ENCODE peak calls at places on chromosomes 6 and 20, in ten cellular contexts. I is esophagus squamous epithelium, D is cardiac fibroblast, L is fibroblast of lung, K is upper lobe of right lung, W is AG09309, R is A673, J is IMR-90, X is AG04450, H is astrocyte of the spinal cord. P is an unnamed sample.

GRCh38 chr6:105831321-105831720 is 254.8 kb upstream of the PRDM1 start:
- DNase-seq in I (no peak), D (no peak), L (no peak), K (no peak), W (no peak), R (peak), J (no peak), X (no peak), H (no peak), P (no peak)

GRCh38 chr20:62143118-62143975 is at the start of the genes PSMA7 and SS18L1:
- DNase-seq in I (no peak), D (peak), L (peak), K (peak), W (peak), R (peak), J (peak), X (no peak), H (peak), P (no peak)

GRCh38 chr6:89311853-89312531 is 3.1 kb downstream of the GABRR2 start:
- DNase-seq in I (no peak), D (peak), L (peak), K (no peak), W (no peak), R (peak), J (peak), X (no peak), H (peak), P (no peak)

GRCh38 chr6:111487656-111488055 is 4.6 kb upstream of the REV3L start:
- DNase-seq in I (no peak), D (peak), L (peak), K (no peak), W (peak), R (no peak), J (peak), X (peak), H (peak), P (peak)

GRCh38 chr6:134523903-134524302 is 206.0 kb upstream of the SGK1 start:
- DNase-seq in I (no peak), D (no peak), L (no peak), K (no peak), W (no peak), R (no peak), J (no peak), X (no peak), H (no peak), P (no peak)

GRCh38 chr6:154510144-154510905 is at the start of gene CNKSR3:
- DNase-seq in I (no peak), D (peak), L (peak), K (peak), W (peak), R (peak), J (peak), X (peak), H (peak), P (peak)

GRCh38 chr20:4443016-4443415 is 278.7 kb upstream of the PRND start:
- DNase-seq in I (no peak), D (no peak), L (no peak), K (no peak), W (no peak), R (no peak), J (no peak), X (no peak), H (no peak), P (no peak)

GRCh38 chr20:60302875-60303274 is 344.7 kb downstream of the CDH26 start:
- DNase-seq in I (no peak), D (no peak), L (no peak), K (no peak), W (no peak), R (no peak), J (no peak), X (no peak), H (no peak), P (no peak)

GRCh38 chr6:134938896-134939295 is 11.0 kb downstream of the ALDH8A1 start:
- DNase-seq in I (no peak), D (no peak), L (peak), K (no peak), W (no peak), R (peak), J (peak), X (no peak), H (no peak), P (no peak)

GRCh38 chr6:48744948-48745347 is 634.0 kb upstream of the PTCHD4 start:
- DNase-seq in I (no peak), D (peak), L (peak), K (no peak), W (no peak), R (no peak), J (peak), X (no peak), H (peak), P (no peak)

GRCh38 chr6:67045076-67045475 is 1338.0 kb upstream of the EYS start:
- DNase-seq in I (no peak), D (no peak), L (no peak), K (no peak), W (no peak), R (no peak), J (no peak), X (no peak), H (no peak), P (no peak)

GRCh38 chr20:32831982-32832381 is 12.2 kb downstream of the MAPRE1 start:
- DNase-seq in I (no peak), D (no peak), L (no peak), K (no peak), W (no peak), R (no peak), J (no peak), X (no peak), H (no peak), P (no peak)

GRCh38 chr6:13538084-13538483 is 36.3 kb upstream of the SIRT5 start:
- DNase-seq in I (no peak), D (peak), L (peak), K (no peak), W (peak), R (peak), J (peak), X (peak), H (peak), P (no peak)

GRCh38 chr6:34553750-34554149 is 2.4 kb downstream of the SPDEF start:
- DNase-seq in I (no peak), D (no peak), L (no peak), K (no peak), W (no peak), R (no peak), J (no peak), X (no peak), H (no peak), P (no peak)

GRCh38 chr20:17808357-17808756 is 108.6 kb downstream of the BANF2 start:
- DNase-seq in I (no peak), D (peak), L (peak), K (no peak), W (peak), R (no peak), J (peak), X (no peak), H (peak), P (no peak)

GRCh38 chr6:159125014-159125609 is 44.1 kb upstream of the FNDC1 start:
- DNase-seq in I (no peak), D (no peak), L (no peak), K (no peak), W (no peak), R (no peak), J (no peak), X (no peak), H (no peak), P (no peak)
- TF ChIP-seq CTCF in I (no peak), D (peak), L (no peak), K (peak), W (peak), R (peak), J (peak), X (peak), H (peak), P (peak)

DNA sequence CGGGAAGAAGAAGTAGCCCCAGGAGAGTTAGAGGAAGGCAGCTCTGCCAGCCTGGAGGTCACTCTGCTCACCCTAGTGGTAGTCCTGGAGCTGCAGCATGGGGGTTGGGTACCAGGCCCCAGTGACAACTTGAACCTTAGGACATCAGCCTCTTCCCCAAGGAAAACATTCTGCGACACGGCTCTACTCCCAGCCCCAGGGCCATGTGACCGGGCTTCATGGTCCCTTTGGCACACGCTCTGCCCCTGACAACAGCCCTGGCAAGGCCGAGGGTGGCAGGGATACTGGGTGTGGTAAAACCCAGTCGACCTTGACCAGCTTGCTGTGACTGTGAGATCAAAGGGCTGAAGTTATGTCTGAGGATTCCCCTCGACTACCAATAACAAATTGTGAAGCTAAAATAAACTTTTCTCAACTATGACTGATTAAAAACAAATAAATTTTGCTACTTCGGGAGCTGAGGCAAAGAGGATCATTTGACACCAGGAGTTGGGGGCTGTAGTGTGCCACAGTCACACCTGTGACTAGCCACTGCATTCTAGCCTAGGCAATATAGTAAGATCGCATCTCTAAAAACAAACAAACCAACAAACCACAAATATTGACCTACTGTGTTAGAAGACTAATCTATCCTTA is 24.4 kb upstream of the ARID1B start:
- DNase-seq in I (no peak), D (no peak), L (no peak), K (no peak), W (no peak), R (no peak), J (no peak), X (no peak), H (no peak), P (no peak)
- TF ChIP-seq CTCF in I (no peak), D (peak), L (no peak), K (peak), W (peak), R (peak), J (peak), X (no peak), H (peak), P (peak)

DNA sequence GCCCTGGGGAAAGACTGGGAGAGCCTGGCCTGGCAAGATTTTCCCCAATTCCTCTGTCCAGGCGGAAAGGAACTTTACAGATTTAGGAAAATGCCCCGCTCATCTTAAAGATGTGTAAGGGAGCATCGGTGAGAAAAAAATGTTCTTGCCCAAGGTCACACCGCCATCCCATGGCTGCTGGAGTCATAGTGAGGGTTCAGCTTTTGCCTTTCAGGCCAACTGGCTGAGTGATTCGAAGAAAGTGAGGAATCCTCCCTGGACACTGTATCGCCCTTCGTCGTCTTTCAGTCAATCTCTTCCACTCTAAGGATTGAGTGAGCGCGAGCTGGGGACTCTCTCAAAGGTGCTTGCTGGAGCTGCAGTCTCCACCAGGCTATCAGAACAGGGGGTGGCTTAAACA is 1.4 kb downstream of the WFDC2 start:
- DNase-seq in I (no peak), D (peak), L (no peak), K (no peak), W (no peak), R (no peak), J (no peak), X (no peak), H (no peak), P (no peak)
- TF ChIP-seq CTCF in I (no peak), D (no peak), L (no peak), K (no peak), W (no peak), R (no peak), J (peak), X (peak), H (no peak), P (no peak)

GRCh38 chr6:41073203-41073967 is 611 bp downstream of the NFYA start:
- DNase-seq in I (peak), D (peak), L (peak), K (peak), W (no peak), R (peak), J (peak), X (no peak), H (peak), P (peak)

GRCh38 chr6:41073968-41074691 is 1.4 kb downstream of the NFYA start:
- DNase-seq in I (no peak), D (peak), L (peak), K (no peak), W (no peak), R (peak), J (peak), X (no peak), H (peak), P (no peak)

GRCh38 chr6:41071501-41071922 is 644 bp downstream of the OARD1 start:
- DNase-seq in I (no peak), D (no peak), L (no peak), K (no peak), W (no peak), R (no peak), J (peak), X (no peak), H (no peak), P (no peak)

GRCh38 chr6:41071923-41072835 is at the start of gene OARD1:
- DNase-seq in I (peak), D (peak), L (peak), K (peak), W (peak), R (peak), J (no peak), X (peak), H (peak), P (peak)

GRCh38 chr6:41072836-41073202 is at the start of gene NFYA:
- DNase-seq in I (peak), D (peak), L (no peak), K (peak), W (peak), R (peak), J (peak), X (no peak), H (no peak), P (peak)
- TF ChIP-seq CTCF in I (no peak), D (no peak), L (no peak), K (no peak), W (no peak), R (no peak), J (no peak), X (no peak), H (no peak), P (no peak)

P was measured in kidney epithelial cell.